ENCODE peak calls at places on chromosomes 2 and 18, in six cellular contexts. U, G, S, T, C and V are unnamed samples.

GRCh38 chr2:118112771-118113334 is 24.6 kb downstream of the INSIG2 start:
- DNase-seq in U (peak; percentile 54), S (peak; percentile 64), T (no peak), G (no peak), C (no peak), V (peak; percentile 91)

GRCh38 chr2:150466770-150467640 is 20.5 kb downstream of the RND3 start:
- DNase-seq in G (no peak), U (peak; percentile 80), S (peak; percentile 84), T (no peak), C (no peak), V (peak; percentile 77)

GRCh38 chr2:54377901-54378493 is 78.1 kb upstream of the SPTBN1 start:
- DNase-seq in G (no peak), C (peak; percentile 19), S (no peak), U (no peak), T (no peak), V (no peak)

GRCh38 chr2:128379021-128380005 is 60.6 kb upstream of the HS6ST1 start:
- DNase-seq in S (peak; percentile 99), T (no peak), G (no peak), U (peak; percentile 99), C (no peak), V (peak; percentile 47)

GRCh38 chr2:120503206-120503792 is 157.4 kb downstream of the INHBB start:
- DNase-seq in T (no peak), G (no peak), C (no peak), S (no peak), U (no peak), V (no peak)

GRCh38 chr18:46771141-46771540 is 14.3 kb upstream of the ST8SIA5 start:
- DNase-seq in G (no peak), U (no peak), S (no peak), T (no peak), C (no peak), V (no peak)

GRCh38 chr2:11745613-11746375 is 638 bp upstream of the LPIN1 start:
- DNase-seq in T (no peak), S (no peak), G (no peak), U (no peak), C (no peak), V (no peak)

GRCh38 chr2:121075641-121076500 is 209.1 kb downstream of the TFCP2L1 start:
- DNase-seq in G (peak; percentile 19), U (peak; percentile 23), C (peak; percentile 68), S (no peak), T (no peak), V (no peak)

GRCh38 chr2:134912406-134912805 is 6.2 kb upstream of the CCNT2 start:
- DNase-seq in T (no peak), C (no peak), S (peak; percentile 45), U (peak; percentile 14), G (no peak), V (peak; percentile 61)

GRCh38 chr2:149597050-149598013 is 9.8 kb upstream of the MMADHC start:
- DNase-seq in U (peak; percentile 91), T (peak; percentile 60), C (peak; percentile 84), G (peak; percentile 12), S (peak; percentile 94), V (peak; percentile 79)

GRCh38 chr2:39377226-39377939 is 59.7 kb downstream of the MAP4K3 start:
- DNase-seq in U (peak; percentile 16), G (no peak), T (no peak), S (no peak), C (no peak), V (no peak)

DNA sequence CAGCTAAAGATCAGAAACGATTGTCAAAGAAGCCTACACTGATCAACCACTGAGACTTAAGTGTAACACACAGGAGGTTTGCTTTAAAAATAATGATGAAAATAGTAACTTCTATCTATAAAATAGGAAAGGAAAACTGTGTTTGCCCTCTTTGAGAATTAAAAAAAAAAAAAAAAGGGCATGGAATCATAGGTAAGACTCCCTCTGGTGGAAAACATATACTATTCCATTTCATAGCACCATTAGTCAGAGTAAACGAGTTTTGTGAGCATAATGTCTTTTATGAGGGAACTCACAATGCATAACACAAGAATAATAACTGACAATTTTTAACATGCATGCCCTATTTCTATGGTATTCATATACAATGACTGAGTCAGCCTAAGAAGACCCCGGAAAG is 36.3 kb downstream of the SLC35F5 start:
- DNase-seq in U (peak; percentile 25), G (no peak), C (peak; percentile 34), T (no peak), S (peak; percentile 25), V (peak; percentile 42)
- TF ChIP-seq CTCF in U (peak; percentile 40), G (no peak), C (peak; percentile 55), T (peak; percentile 21), S (peak; percentile 57), V (peak; percentile 42)

DNA sequence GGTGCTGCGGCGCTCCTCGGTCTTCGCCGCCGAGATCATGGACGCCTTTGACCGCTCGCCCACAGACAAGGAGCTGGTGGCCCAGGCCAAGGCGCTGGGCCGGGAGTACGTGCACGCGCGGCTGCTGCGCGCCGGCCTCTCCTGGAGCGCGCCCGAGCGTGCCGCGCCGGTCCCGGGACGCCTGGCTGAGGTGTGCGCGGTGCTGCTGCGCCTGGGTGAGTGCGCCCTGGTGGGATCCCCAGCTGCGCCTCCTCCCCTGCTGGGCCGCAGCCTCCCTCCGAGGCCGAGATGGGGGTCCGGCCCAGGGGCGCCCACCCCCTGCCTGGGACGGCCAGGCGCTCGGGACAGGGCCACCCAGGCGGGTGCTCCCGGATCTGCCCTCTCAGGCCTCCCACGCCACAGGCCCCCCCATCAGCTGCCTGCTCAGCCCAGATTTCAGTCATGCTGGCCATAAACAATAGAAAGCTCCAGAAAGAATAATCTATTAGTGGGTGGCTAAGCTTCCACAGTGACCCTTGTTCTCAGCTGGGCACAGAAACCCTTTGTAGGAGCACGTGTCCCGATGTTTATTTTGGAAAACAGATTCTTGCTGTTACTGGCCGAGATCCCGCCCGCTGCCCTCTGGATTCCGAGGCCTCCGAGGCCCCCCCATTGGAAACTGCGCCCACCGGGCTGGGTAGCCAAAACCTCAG is 1.1 kb downstream of the BOK start:
- DNase-seq in C (peak; percentile 75), S (peak; percentile 59), T (no peak), G (peak; percentile 77), U (peak; percentile 60), V (peak; percentile 76)
- H3K4me3 ChIP-seq in C (peak overlapping the region; percentile 82), S (peak overlapping the region; percentile 65), T (peak overlapping the region; percentile 25), G (peak overlapping the region; percentile 77), U (peak overlapping the region; percentile 56), V (peak overlapping the region; percentile 58)

DNA sequence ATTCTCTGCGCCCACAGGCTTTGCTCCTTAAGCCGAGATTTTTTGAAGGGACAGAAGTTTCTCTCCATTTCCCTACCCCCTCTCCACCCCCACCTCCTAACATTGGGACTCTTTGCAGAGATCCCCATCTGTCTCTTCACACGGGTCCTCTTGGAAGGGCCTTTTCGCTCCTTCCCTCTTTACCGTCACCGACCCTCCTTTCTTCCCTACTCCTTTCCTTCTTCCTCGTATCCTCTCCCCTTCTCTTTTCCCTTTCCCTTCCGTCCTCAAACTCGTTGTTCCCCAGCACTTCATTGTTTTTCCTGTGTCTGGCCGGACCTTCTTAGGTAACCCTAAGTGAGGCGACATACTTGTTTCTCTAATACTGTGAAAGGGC is 660 bp downstream of the COPS7B start:
- DNase-seq in U (no peak), C (no peak), S (no peak), T (no peak), G (no peak), V (no peak)
- TF ChIP-seq CTCF in U (no peak), C (no peak), S (no peak), T (no peak), G (no peak), V (no peak)

DNA sequence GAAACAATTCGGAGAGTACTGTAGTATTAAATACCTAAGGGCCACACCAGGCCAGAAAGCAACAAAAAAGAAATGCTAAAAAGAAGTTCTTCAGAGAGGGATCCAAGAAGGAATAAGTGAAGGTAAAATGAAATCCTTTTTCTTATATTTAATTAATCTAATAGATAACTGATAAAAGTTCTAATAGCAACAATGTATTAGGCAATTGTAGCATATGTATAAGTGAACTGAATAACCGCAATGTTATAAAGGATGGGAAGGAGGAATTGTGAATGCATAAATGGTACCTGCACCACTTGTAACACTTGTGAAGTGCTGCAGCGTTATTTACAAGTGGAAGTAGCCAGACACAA is 21.8 kb downstream of the TMSB10 start:
- DNase-seq in U (no peak), G (no peak), T (no peak), C (no peak), S (no peak), V (no peak)
- H3K4me3 ChIP-seq in U (no peak overlapping the region), G (peak overlapping the region; percentile 69), T (no peak overlapping the region), C (no peak overlapping the region), S (no peak overlapping the region), V (peak overlapping the region; percentile 40)

DNA sequence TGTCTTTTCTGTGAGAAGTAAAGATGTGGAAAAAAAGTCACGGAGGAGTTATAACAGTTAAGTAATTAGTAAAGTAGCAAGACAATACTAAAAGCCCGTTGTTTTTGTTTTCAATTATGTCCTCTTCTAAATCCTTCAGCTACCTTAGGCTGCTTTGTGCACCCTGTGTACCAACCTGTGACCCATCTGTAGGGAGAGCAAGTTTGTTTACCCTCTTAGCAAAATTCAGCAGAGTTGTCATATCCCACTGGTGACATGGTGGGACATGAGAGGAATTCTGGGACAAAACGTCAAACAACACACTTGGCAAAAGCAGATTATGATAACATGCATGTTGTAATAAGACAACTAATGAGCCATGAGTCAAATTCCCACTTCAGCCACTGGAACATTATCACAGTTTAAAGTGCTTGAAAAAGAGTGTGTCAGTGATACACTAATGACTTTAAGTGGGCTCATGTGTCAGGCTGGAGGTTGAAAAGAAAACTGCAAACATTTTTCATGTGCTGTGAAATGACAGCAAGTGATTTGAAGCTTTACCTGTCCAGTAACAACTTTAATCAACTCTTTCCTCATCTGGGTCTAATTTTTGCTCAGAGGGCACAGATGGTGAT is 392.8 kb upstream of the ACVR2A start:
- DNase-seq in G (no peak), T (no peak), C (peak; percentile 18), U (no peak), S (no peak), V (peak; percentile 6)
- TF ChIP-seq CTCF in G (no peak), T (no peak), C (peak; percentile 49), U (no peak), S (no peak), V (no peak)

DNA sequence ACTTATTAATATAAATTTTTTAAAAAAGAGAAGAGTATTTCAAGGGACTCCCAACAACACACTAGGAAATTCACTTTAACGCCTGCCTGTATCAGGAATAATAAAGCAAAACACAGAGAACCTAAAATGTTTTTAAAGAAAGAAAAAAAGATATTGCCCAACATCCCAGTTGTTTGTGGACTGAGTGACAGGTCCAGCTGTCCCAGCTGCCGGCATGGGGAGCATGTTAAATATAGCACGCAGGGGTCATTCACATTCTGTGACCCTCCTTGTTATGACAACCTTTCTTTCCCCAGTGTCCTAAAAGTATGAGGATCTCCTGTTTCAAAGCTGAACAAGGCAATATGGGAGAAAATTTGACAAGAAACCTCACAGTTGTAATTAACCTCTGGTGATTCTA is 4.4 kb downstream of the KLHL41 start:
- DNase-seq in U (peak; percentile 5), G (no peak), S (no peak), T (no peak), C (no peak), V (no peak)
- H3K4me3 ChIP-seq in U (no peak overlapping the region), G (no peak overlapping the region), S (no peak overlapping the region), T (no peak overlapping the region), C (no peak overlapping the region), V (no peak overlapping the region)

DNA sequence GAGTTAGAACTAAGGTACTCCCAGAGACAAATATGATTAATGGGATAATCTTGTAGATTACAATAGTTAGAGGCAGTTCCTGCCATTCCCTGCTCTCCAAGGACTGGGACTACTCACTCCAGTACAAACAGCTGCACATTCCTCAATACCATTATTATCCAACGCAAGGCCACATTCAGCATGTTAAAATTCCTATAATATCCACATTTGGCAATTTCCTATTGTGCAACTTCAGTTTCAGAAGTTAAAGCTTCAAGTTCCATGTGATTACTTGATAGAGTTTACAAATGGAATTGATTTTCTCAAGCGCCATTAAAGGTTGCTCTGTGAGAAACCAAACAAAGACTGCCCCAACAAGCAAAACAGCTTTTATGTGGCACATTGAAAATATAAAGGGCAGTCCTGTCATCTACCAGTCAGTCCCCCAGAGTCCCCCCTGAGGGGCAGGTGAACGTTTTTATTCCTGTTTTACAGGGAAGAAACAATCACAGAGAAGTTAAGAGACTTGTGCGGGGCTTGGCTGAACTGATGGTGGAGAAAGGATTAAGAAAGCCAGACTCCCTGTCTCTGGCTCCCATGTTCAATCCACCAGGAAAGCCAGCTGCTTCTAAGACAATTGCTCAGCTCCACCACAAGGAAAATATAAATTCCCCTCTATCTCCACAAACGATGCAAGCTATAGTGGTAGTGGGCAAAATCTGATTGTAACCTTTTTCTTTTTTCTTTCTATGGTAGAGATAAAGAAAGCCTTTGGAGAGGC is 72.6 kb downstream of the TXNL1 start:
- DNase-seq in T (no peak), S (peak; percentile 93), C (no peak), U (peak; percentile 87), G (no peak), V (peak; percentile 51)
- TF ChIP-seq CTCF in T (no peak), S (no peak), C (no peak), U (no peak), G (no peak), V (no peak)